ENCODE peak calls at places on chromosomes 13 and 19, in five cellular contexts. One of them, this sample, is unnamed.
A peak's percentile ranks its signal among the peaks of the same experiment; 100 is the strongest.

GRCh38 chr19:2455481-2456300 is 1.1 kb downstream of the LMNB2 start:
- DNase-seq in uterus: peak; percentile 42
- DNase-seq in A549: no peak
- DNase-seq in Peyer's patch: no peak
- DNase-seq in NB4: peak; percentile 33
- DNase-seq in this sample: no peak

GRCh38 chr13:49210669-49211068 is 9.5 kb upstream of the MLNR start:
- DNase-seq in uterus: no peak
- DNase-seq in A549: no peak
- DNase-seq in Peyer's patch: no peak
- DNase-seq in NB4: peak; percentile 23
- DNase-seq in this sample: no peak

GRCh38 chr13:50685491-50685890 is 158.0 kb downstream of the DLEU7 start:
- DNase-seq in uterus: peak; percentile 21
- DNase-seq in A549: no peak
- DNase-seq in Peyer's patch: no peak
- DNase-seq in NB4: no peak
- DNase-seq in this sample: peak; percentile 7

GRCh38 chr19:12485571-12485970 is 955 bp upstream of the ZNF709 start:
- DNase-seq in uterus: no peak
- DNase-seq in A549: no peak
- DNase-seq in Peyer's patch: no peak
- DNase-seq in NB4: no peak
- DNase-seq in this sample: no peak

GRCh38 chr13:20126460-20127262 is 34.2 kb downstream of the GJA3 start:
- DNase-seq in uterus: no peak
- DNase-seq in A549: no peak
- DNase-seq in Peyer's patch: no peak
- DNase-seq in NB4: peak; percentile 82
- DNase-seq in this sample: peak; percentile 34

GRCh38 chr13:106103779-106104178 is 431.7 kb downstream of the EFNB2 start:
- DNase-seq in uterus: no peak
- DNase-seq in A549: peak; percentile 72
- DNase-seq in Peyer's patch: no peak
- DNase-seq in NB4: peak; percentile 8
- DNase-seq in this sample: no peak

GRCh38 chr19:39093761-39094160 is 9.6 kb downstream of the ACP7 start:
- DNase-seq in uterus: no peak
- DNase-seq in A549: peak; percentile 48
- DNase-seq in Peyer's patch: no peak
- DNase-seq in NB4: peak; percentile 30
- DNase-seq in this sample: no peak

GRCh38 chr19:38650911-38651584 is 3.6 kb downstream of the ACTN4 start:
- DNase-seq in uterus: peak; percentile 54
- DNase-seq in A549: peak; percentile 67
- DNase-seq in Peyer's patch: no peak
- DNase-seq in NB4: peak; percentile 81
- DNase-seq in this sample: peak; percentile 55

GRCh38 chr19:45404557-45405434 is at the start of gene PPP1R13L:
- DNase-seq in uterus: peak; percentile 75
- DNase-seq in A549: peak; percentile 96
- DNase-seq in Peyer's patch: peak; percentile 93
- DNase-seq in NB4: peak; percentile 13
- DNase-seq in this sample: peak; percentile 72

GRCh38 chr19:4233282-4233853 is 4.0 kb downstream of the EBI3 start:
- DNase-seq in uterus: no peak
- DNase-seq in A549: peak; percentile 49
- DNase-seq in Peyer's patch: peak; percentile 66
- DNase-seq in NB4: peak; percentile 62
- DNase-seq in this sample: no peak

GRCh38 chr19:17951151-17952040 is 15.5 kb upstream of the KCNN1 start:
- DNase-seq in uterus: no peak
- DNase-seq in A549: no peak
- DNase-seq in Peyer's patch: no peak
- DNase-seq in NB4: peak; percentile 41
- DNase-seq in this sample: no peak

GRCh38 chr19:35109395-35110112 is 6.1 kb upstream of the FXYD3 start:
- DNase-seq in uterus: no peak
- DNase-seq in A549: peak; percentile 54
- DNase-seq in Peyer's patch: no peak
- DNase-seq in NB4: no peak
- DNase-seq in this sample: peak; percentile 88

GRCh38 chr13:75326173-75327131 is 155.5 kb downstream of the TBC1D4 start:
- DNase-seq in uterus: no peak
- DNase-seq in A549: no peak
- DNase-seq in Peyer's patch: no peak
- DNase-seq in NB4: no peak
- DNase-seq in this sample: no peak

GRCh38 chr19:42285988-42286348 is 16.0 kb upstream of the PRR19 start:
- DNase-seq in uterus: no peak
- DNase-seq in A549: no peak
- DNase-seq in Peyer's patch: no peak
- DNase-seq in NB4: no peak
- DNase-seq in this sample: no peak

GRCh38 chr13:112346173-112346898 is 29.8 kb upstream of the SPACA7 start:
- DNase-seq in uterus: no peak
- DNase-seq in A549: no peak
- DNase-seq in Peyer's patch: no peak
- DNase-seq in NB4: peak; percentile 12
- DNase-seq in this sample: no peak

GRCh38 chr13:97224544-97225324 is 2.6 kb downstream of the MBNL2 start:
- DNase-seq in uterus: no peak
- DNase-seq in A549: no peak
- DNase-seq in Peyer's patch: no peak
- DNase-seq in NB4: no peak
- DNase-seq in this sample: no peak

GRCh38 chr19:48634424-48635262 is 2.5 kb downstream of the DBP start:
- DNase-seq in uterus: peak; percentile 98
- DNase-seq in A549: peak; percentile 99
- DNase-seq in Peyer's patch: peak; percentile 99
- DNase-seq in NB4: peak; percentile 100
- DNase-seq in this sample: peak; percentile 98

GRCh38 chr19:48633148-48634035 is 3.8 kb downstream of the DBP start:
- DNase-seq in uterus: no peak
- DNase-seq in A549: no peak
- DNase-seq in Peyer's patch: peak; percentile 88
- DNase-seq in NB4: peak; percentile 74
- DNase-seq in this sample: peak; percentile 58

GRCh38 chr19:48632692-48633147 is 4.5 kb downstream of the DBP start:
- DNase-seq in uterus: no peak
- DNase-seq in A549: no peak
- DNase-seq in Peyer's patch: no peak
- DNase-seq in NB4: peak; percentile 87
- DNase-seq in this sample: no peak

GRCh38 chr19:48635263-48635965 is 1.8 kb downstream of the DBP start:
- DNase-seq in uterus: peak; percentile 80
- DNase-seq in A549: peak; percentile 73
- DNase-seq in Peyer's patch: peak; percentile 90
- DNase-seq in NB4: peak; percentile 95
- DNase-seq in this sample: peak; percentile 88

DNA sequence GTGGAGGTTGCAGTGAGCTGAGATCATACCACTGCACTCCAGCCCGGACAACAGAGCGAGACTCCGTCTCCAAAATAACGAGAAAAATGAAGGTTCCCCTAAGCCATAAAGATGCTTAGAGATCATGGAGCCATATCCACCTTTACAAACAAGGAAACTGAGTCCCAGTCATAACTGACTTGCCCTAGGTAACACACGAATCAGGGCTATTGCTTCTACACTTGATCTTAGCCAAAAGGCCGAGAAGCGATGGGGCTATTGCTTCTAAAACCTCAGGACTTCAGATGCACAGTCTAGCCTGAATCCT is 3.2 kb downstream of the DBP start:
- DNase-seq in uterus: no peak
- DNase-seq in A549: no peak
- DNase-seq in Peyer's patch: no peak
- DNase-seq in NB4: no peak
- DNase-seq in this sample: no peak
- TF ChIP-seq POLR2A in uterus: no peak
- TF ChIP-seq POLR2A in A549: no peak
- TF ChIP-seq POLR2A in Peyer's patch: no peak
- TF ChIP-seq POLR2A in NB4: no peak
- TF ChIP-seq POLR2A in this sample: no peak

GRCh38 chr13:110875243-110875642 is 39.6 kb downstream of the ANKRD10 start:
- DNase-seq in uterus: no peak
- DNase-seq in A549: no peak
- DNase-seq in Peyer's patch: no peak
- DNase-seq in NB4: no peak
- DNase-seq in this sample: no peak
- H3K4me3 ChIP-seq in uterus: no peak overlapping the region
- H3K4me3 ChIP-seq in A549: peak overlapping the region; percentile 51
- H3K4me3 ChIP-seq in Peyer's patch: no peak overlapping the region
- H3K4me3 ChIP-seq in NB4: no peak overlapping the region
- H3K4me3 ChIP-seq in this sample: peak overlapping the region; percentile 45

DNA sequence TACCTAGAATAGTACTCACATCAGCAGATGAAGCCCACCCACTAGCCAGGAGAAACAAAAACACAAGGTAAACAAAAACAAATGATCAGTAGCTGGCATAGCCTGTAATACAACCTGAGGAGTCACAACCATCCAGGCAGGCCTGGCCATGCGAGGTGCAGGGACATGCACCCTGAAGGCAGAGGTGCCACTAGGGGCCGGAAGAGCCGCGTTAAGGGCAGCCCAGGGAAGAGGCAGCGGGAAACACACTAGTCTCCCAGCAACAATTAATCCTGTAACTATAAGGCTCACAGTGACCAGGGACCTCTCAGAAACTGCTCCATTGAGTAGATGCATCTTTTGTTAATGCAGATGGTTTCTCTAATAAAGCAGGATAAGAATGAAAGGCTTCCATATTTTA is 28.9 kb downstream of the ANKRD10 start:
- DNase-seq in uterus: no peak
- DNase-seq in A549: no peak
- DNase-seq in Peyer's patch: no peak
- DNase-seq in NB4: no peak
- DNase-seq in this sample: no peak
- TF ChIP-seq CTCF in uterus: no peak
- TF ChIP-seq CTCF in A549: no peak
- TF ChIP-seq CTCF in Peyer's patch: no peak
- TF ChIP-seq CTCF in NB4: no peak
- TF ChIP-seq CTCF in this sample: no peak

DNA sequence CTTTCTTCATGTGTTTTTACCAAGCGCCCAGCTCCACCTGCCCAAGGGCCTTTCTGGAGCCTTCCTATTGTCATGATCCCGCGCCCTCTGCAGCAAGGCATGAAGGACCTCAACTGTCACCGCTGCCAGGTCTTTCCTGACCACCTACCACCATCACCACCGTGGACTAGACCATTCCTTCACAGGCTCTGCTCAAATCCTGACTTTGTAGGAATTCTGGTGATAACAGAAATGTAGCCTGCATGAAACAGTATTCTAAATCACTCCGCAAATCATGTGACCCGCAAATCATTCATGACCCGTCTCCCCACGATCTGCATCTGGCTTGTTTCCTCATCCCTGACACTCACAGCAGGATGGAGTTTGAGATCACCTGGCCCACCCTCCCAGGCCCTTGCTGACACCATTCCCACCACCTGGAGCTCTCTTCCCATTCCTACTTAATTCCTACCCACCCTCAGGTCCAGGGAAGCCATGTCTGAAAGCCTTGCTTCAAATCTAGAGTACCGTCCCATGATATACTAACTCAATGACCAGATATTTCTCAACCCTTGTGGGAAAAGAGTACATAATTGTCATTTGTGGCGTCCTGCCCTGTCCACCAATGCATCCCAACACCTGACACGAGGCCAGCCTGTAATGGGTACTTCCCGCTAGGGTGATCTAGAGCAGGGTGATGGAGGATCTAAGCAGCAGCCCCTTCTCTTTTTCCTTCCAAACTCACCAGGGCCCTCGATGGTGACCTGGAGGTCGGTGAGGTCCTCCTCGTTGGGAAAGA is 1.3 kb downstream of the UBE2S start:
- DNase-seq in uterus: no peak
- DNase-seq in A549: no peak
- DNase-seq in Peyer's patch: no peak
- DNase-seq in NB4: no peak
- DNase-seq in this sample: no peak
- TF ChIP-seq POLR2A in uterus: no peak
- TF ChIP-seq POLR2A in A549: no peak
- TF ChIP-seq POLR2A in Peyer's patch: no peak
- TF ChIP-seq POLR2A in NB4: no peak
- TF ChIP-seq POLR2A in this sample: no peak

DNA sequence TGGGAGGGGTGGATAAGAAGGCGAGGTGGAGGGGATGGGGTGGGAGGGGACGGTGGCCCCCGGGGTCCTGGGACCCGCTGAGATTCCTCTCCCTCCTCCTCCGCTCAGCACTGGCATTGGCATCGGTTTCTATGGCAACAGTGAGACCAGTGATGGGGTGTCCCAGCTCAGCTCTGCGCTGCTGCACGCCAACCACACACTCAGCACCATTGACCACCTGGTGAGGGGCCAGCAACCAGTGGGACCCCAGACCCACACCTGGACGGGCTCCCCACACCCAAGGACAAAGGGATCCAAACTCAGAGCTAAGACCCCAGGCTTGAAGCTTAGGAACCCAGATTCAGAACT is 5.9 kb downstream of the TTYH1 start:
- DNase-seq in uterus: no peak
- DNase-seq in A549: no peak
- DNase-seq in Peyer's patch: no peak
- DNase-seq in NB4: no peak
- DNase-seq in this sample: no peak
- H3K4me3 ChIP-seq in uterus: no peak overlapping the region
- H3K4me3 ChIP-seq in A549: no peak overlapping the region
- H3K4me3 ChIP-seq in Peyer's patch: no peak overlapping the region
- H3K4me3 ChIP-seq in NB4: no peak overlapping the region
- H3K4me3 ChIP-seq in this sample: no peak overlapping the region

GRCh38 chr19:15758379-15758778 is 20.6 kb downstream of the OR10H3 start:
- DNase-seq in uterus: no peak
- DNase-seq in A549: no peak
- DNase-seq in Peyer's patch: no peak
- DNase-seq in NB4: no peak
- DNase-seq in this sample: no peak

DNA sequence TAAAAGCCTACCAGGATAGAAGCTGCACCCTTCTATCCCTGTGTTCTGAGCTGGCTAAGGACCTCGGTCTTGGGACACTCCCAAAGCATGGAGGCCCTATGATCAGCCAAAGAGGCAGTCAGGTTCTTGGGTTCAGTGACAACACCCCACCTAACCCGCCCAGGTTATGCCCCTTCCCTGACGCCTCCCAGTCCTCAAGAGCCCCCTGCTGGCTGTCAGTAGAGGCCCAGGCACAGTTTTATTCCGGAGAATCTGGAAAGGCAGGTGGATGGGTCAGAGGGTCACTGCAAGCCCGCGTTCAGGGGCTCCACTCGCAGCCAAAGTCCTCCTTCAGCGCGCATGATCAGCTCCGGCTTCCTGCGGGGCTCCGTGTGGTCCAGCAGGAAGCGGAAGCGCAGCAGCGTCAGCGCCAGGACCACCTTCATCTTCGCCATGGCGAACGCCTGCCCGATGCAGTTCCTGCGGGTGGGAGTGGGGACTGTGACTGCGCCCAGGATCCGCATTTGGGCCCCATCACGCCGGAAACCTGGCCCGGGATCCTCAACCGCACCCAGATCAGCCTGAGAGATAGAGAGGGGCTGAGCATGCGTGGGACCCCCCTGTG is 22.3 kb downstream of the OR10H3 start:
- DNase-seq in uterus: no peak
- DNase-seq in A549: peak; percentile 18
- DNase-seq in Peyer's patch: no peak
- DNase-seq in NB4: no peak
- DNase-seq in this sample: no peak
- TF ChIP-seq CTCF in uterus: no peak
- TF ChIP-seq CTCF in A549: peak; percentile 26
- TF ChIP-seq CTCF in Peyer's patch: peak; percentile 59
- TF ChIP-seq CTCF in NB4: peak; percentile 18
- TF ChIP-seq CTCF in this sample: no peak

GRCh38 chr13:55990631-55991030 is 1150.1 kb upstream of the PRR20A start:
- DNase-seq in uterus: no peak
- DNase-seq in A549: no peak
- DNase-seq in Peyer's patch: no peak
- DNase-seq in NB4: no peak
- DNase-seq in this sample: no peak
- TF ChIP-seq POLR2A in uterus: no peak
- TF ChIP-seq POLR2A in A549: no peak
- TF ChIP-seq POLR2A in Peyer's patch: no peak
- TF ChIP-seq POLR2A in NB4: no peak
- TF ChIP-seq POLR2A in this sample: no peak

This sample was measured in gastrocnemius medialis.